ENCODE peak calls at places on chromosomes 16 and 17, in eight cellular contexts. H, R, O, W, P, Y, U and X are unnamed samples. For H3K27me3, the result is how much of the 10 kb centered on the place peaks cover.

GRCh38 chr17:9529033-9529748 is 46.4 kb downstream of the STX8 start:
- DNase-seq in H (no peak), U (peak), W (no peak), Y (no peak), O (peak), P (no peak), R (no peak), X (no peak)

GRCh38 chr16:17372383-17372782 is 98.4 kb downstream of the XYLT1 start:
- DNase-seq in H (no peak), R (no peak), U (no peak), O (peak), W (no peak), Y (no peak), P (no peak), X (no peak)

GRCh38 chr16:71846443-71846842 is 667 bp downstream of the ATXN1L start:
- DNase-seq in O (peak), H (no peak), P (no peak), R (no peak), W (peak), U (peak), Y (no peak), X (no peak)

GRCh38 chr17:75811174-75811573 is 26.6 kb downstream of the UNK start:
- DNase-seq in O (no peak), H (no peak), W (no peak), P (no peak), Y (no peak), U (no peak), R (no peak), X (no peak)

GRCh38 chr17:16106161-16106891 is 106.7 kb downstream of the TTC19 start:
- DNase-seq in O (peak), Y (peak), H (no peak), U (no peak), W (no peak), R (no peak), P (no peak), X (no peak)

GRCh38 chr17:32746698-32747097 is 130.2 kb downstream of the MYO1D start:
- DNase-seq in Y (no peak), P (no peak), R (no peak), H (no peak), W (no peak), U (no peak), O (peak), X (no peak)

GRCh38 chr17:30950669-30951399 is 20.0 kb upstream of the RNF135 start:
- DNase-seq in O (peak), R (peak), W (peak), Y (no peak), U (no peak), H (peak), P (peak), X (no peak)

GRCh38 chr17:8273884-8274444 is 14.5 kb upstream of the RANGRF start:
- DNase-seq in R (no peak), P (no peak), Y (no peak), U (no peak), H (no peak), O (no peak), W (no peak), X (no peak)

GRCh38 chr17:13508916-13509315 is 92.8 kb downstream of the HS3ST3A1 start:
- DNase-seq in W (no peak), R (no peak), O (peak), U (no peak), H (no peak), Y (no peak), P (no peak), X (no peak)

GRCh38 chr17:31857920-31858646 is 961 bp downstream of the COPRS start:
- DNase-seq in R (no peak), W (no peak), U (no peak), Y (no peak), O (no peak), P (no peak), H (no peak), X (no peak)

GRCh38 chr16:82260212-82260795 is 90.3 kb upstream of the MPHOSPH6 start:
- DNase-seq in H (no peak), W (no peak), Y (no peak), O (peak), U (no peak), R (no peak), P (no peak), X (no peak)

GRCh38 chr16:6484121-6484520 is 848.5 kb upstream of the RBFOX1 start:
- DNase-seq in Y (no peak), U (no peak), H (no peak), O (no peak), W (no peak), R (no peak), P (no peak), X (no peak)

GRCh38 chr16:21653571-21653970 is 1.2 kb upstream of the IGSF6 start:
- DNase-seq in O (no peak), U (no peak), P (no peak), H (no peak), Y (no peak), R (no peak), W (no peak), X (no peak)

GRCh38 chr17:72661093-72661944 is 431.2 kb downstream of the SLC39A11 start:
- DNase-seq in Y (no peak), O (no peak), U (peak), H (no peak), R (no peak), P (peak), W (no peak), X (no peak)

GRCh38 chr17:16432017-16432416 is 16.6 kb downstream of the TRPV2 start:
- DNase-seq in U (no peak), R (no peak), W (no peak), Y (no peak), O (no peak), P (no peak), H (no peak), X (no peak)

GRCh38 chr17:600576-601301 is 113.9 kb downstream of the VPS53 start:
- DNase-seq in W (no peak), U (no peak), Y (no peak), H (peak), R (no peak), O (peak), P (peak), X (no peak)

GRCh38 chr16:2954228-2954627 is 9.8 kb upstream of the KREMEN2 start:
- DNase-seq in R (no peak), O (no peak), P (no peak), H (no peak), U (peak), W (no peak), Y (no peak), X (no peak)

GRCh38 chr17:3542410-3543088 is 15.1 kb downstream of the TRPV3 start:
- DNase-seq in U (no peak), H (no peak), P (no peak), Y (no peak), R (no peak), O (no peak), W (no peak), X (no peak)

GRCh38 chr16:66848172-66848571 is 4.0 kb downstream of the CA7 start:
- DNase-seq in R (no peak), P (no peak), W (no peak), Y (no peak), O (no peak), U (no peak), H (no peak), X (no peak)

GRCh38 chr17:80454557-80455327 is 21.7 kb downstream of the NPTX1 start:
- DNase-seq in O (peak), H (peak), U (peak), W (peak), P (peak), Y (peak), R (peak), X (peak)
- H3K4me3 ChIP-seq in O (peak), H (peak), U (peak), W (peak), P (peak), Y (peak), R (peak), X (peak)

DNA sequence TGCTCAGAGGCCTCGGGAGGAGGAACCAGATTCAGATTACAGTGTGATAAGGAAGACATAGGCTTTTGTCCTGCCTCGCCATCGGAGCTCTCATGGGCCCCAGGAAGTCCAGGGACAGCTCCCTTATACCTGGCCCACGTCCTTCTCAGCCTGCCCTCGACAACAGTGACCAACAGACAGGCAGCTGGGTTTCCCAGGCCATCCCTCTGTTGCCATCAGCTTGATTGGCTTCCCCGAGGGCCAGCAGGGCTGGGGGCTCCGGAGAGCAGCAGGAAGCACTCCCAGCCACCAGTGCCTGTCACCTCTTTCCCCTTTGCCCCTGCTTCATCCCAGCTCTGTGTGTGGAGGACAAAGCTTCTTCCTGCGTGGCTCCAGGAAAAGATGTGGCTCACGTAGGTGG is 17.6 kb downstream of the CD300A start:
- DNase-seq in O (no peak), P (no peak), U (no peak), H (no peak), W (no peak), Y (no peak), R (no peak), X (no peak)
- H3K27me3 ChIP-seq in O (under half), P (half or more), U (under half), H (under half), W (under half), Y (under half), R (half or more), X (under half)

GRCh38 chr17:80980397-80981061 is 11.1 kb upstream of the CHMP6 start:
- DNase-seq in H (no peak), U (peak), P (no peak), O (no peak), R (no peak), Y (no peak), W (no peak), X (no peak)
- H3K4me3 ChIP-seq in H (no peak), U (no peak), P (no peak), O (peak), R (no peak), Y (peak), W (no peak), X (no peak)

GRCh38 chr17:78006338-78006737 is 47.8 kb downstream of the TNRC6C start:
- DNase-seq in W (no peak), U (no peak), P (no peak), R (no peak), O (no peak), Y (no peak), H (no peak), X (no peak)
- H3K27me3 ChIP-seq in W (under half), U (under half), P (under half), R (under half), O (under half), Y (under half), H (under half), X (under half)

GRCh38 chr17:79803421-79803996 is 6.6 kb upstream of the CBX8 start:
- DNase-seq in P (no peak), R (no peak), W (no peak), U (no peak), H (no peak), O (no peak), Y (no peak), X (no peak)
- H3K4me3 ChIP-seq in P (no peak), R (peak), W (no peak), U (no peak), H (no peak), O (no peak), Y (peak), X (no peak)

GRCh38 chr17:36944488-36945040 is 4.2 kb upstream of the AATF start:
- DNase-seq in P (no peak), O (no peak), R (no peak), H (no peak), Y (no peak), W (no peak), U (no peak), X (no peak)
- H3K27me3 ChIP-seq in P (half or more), O (half or more), R (half or more), H (half or more), Y (under half), W (half or more), U (under half), X (half or more)

GRCh38 chr16:22687031-22687530 is 126.9 kb upstream of the HS3ST2 start:
- DNase-seq in O (no peak), P (no peak), H (no peak), R (no peak), Y (no peak), U (no peak), W (no peak), X (no peak)
- H3K4me3 ChIP-seq in O (no peak), P (no peak), H (no peak), R (no peak), Y (no peak), U (no peak), W (no peak), X (no peak)

GRCh38 chr16:19810817-19811731 is 73.6 kb downstream of the GPRC5B start:
- DNase-seq in U (no peak), W (peak), Y (no peak), R (no peak), P (no peak), H (no peak), O (peak), X (no peak)
- H3K27me3 ChIP-seq in U (under half), W (under half), Y (under half), R (under half), P (under half), H (under half), O (under half), X (under half)